ENCODE peak calls at places on chromosomes 11 and 22, in ten cellular contexts. E is H9; D is brain microvascular endothelial cell; K is colonic mucosa; U is CD4-positive, CD25-positive, alpha-beta regulatory T cell; P is body of pancreas; A is A549; J is ascending aorta; O is sigmoid colon; X is mammary epithelial cell. C is an unnamed sample.

GRCh38 chr22:21837184-21837979 is 30.1 kb downstream of the MAPK1 start:
- DNase-seq in E (no peak), D (peak), K (no peak), U (no peak), P (no peak), A (peak), J (no peak), O (no peak), X (peak), C (peak)

GRCh38 chr11:12182650-12183511 is 72.5 kb downstream of the MICAL2 start:
- DNase-seq in E (no peak), D (peak), K (no peak), U (no peak), P (no peak), A (peak), J (no peak), O (no peak), X (peak), C (peak)

GRCh38 chr22:27105142-27106025 is 448.0 kb downstream of the MIAT start:
- DNase-seq in E (no peak), D (peak), K (peak), U (no peak), P (no peak), A (no peak), J (peak), O (peak), X (no peak), C (no peak)

GRCh38 chr22:28442951-28443876 is 236.4 kb downstream of the TTC28 start:
- DNase-seq in E (peak), D (peak), K (peak), U (peak), P (peak), A (no peak), J (no peak), O (peak), X (peak), C (no peak)

GRCh38 chr22:40203568-40203967 is 25.8 kb downstream of the TNRC6B start:
- DNase-seq in E (no peak), D (no peak), K (no peak), U (peak), P (no peak), A (no peak), J (no peak), O (no peak), X (no peak), C (peak)

GRCh38 chr11:73195191-73196007 is 22.7 kb upstream of the P2RY2 start:
- DNase-seq in E (no peak), D (peak), K (peak), U (no peak), P (no peak), A (peak), J (no peak), O (peak), X (peak), C (peak)

GRCh38 chr11:44963071-44963575 is 12.4 kb upstream of the TP53I11 start:
- DNase-seq in E (no peak), D (no peak), K (no peak), U (no peak), P (no peak), A (no peak), J (no peak), O (no peak), X (no peak), C (no peak)

GRCh38 chr22:32904044-32904443 is 102.5 kb downstream of the TIMP3 start:
- DNase-seq in E (peak), D (peak), K (peak), U (no peak), P (peak), A (peak), J (no peak), O (peak), X (peak), C (peak)

GRCh38 chr22:48501231-48501750 is 1326.4 kb downstream of the BRD1 start:
- DNase-seq in E (no peak), D (no peak), K (no peak), U (no peak), P (no peak), A (no peak), J (no peak), O (no peak), X (no peak), C (no peak)

GRCh38 chr11:46298699-46299424 is 21.4 kb downstream of the CREB3L1 start:
- DNase-seq in E (no peak), D (peak), K (no peak), U (no peak), P (no peak), A (peak), J (no peak), O (no peak), X (peak), C (no peak)

GRCh38 chr11:14636119-14636518 is 7.5 kb upstream of the PDE3B start:
- DNase-seq in E (no peak), D (no peak), K (no peak), U (no peak), P (no peak), A (no peak), J (no peak), O (no peak), X (no peak), C (no peak)

GRCh38 chr22:50178471-50178864 is 7.2 kb upstream of the TRABD start:
- DNase-seq in E (no peak), D (no peak), K (no peak), U (no peak), P (no peak), A (no peak), J (no peak), O (peak), X (no peak), C (no peak)

GRCh38 chr11:64638017-64638664 is 47.1 kb downstream of the SLC22A12 start:
- DNase-seq in E (peak), D (no peak), K (peak), U (no peak), P (no peak), A (no peak), J (no peak), O (peak), X (no peak), C (no peak)

GRCh38 chr11:33869511-33870422 is 22.1 kb downstream of the LMO2 start:
- DNase-seq in E (peak), D (no peak), K (peak), U (no peak), P (peak), A (peak), J (no peak), O (no peak), X (peak), C (peak)

GRCh38 chr22:50341977-50342650 is 1.0 kb upstream of the PPP6R2 start:
- DNase-seq in E (peak), D (peak), K (peak), U (peak), P (peak), A (peak), J (no peak), O (peak), X (peak), C (peak)

GRCh38 chr11:70742553-70743291 is 344.4 kb downstream of the CTTN start:
- DNase-seq in E (peak), D (no peak), K (no peak), U (no peak), P (peak), A (no peak), J (no peak), O (no peak), X (no peak), C (no peak)

GRCh38 chr11:86688398-86689179 is 16.2 kb upstream of the ME3 start:
- DNase-seq in E (no peak), D (peak), K (no peak), U (no peak), P (no peak), A (peak), J (peak), O (no peak), X (no peak), C (no peak)

GRCh38 chr11:122791836-122792235 is 46.5 kb upstream of the CRTAM start:
- DNase-seq in E (no peak), D (peak), K (no peak), U (no peak), P (no peak), A (no peak), J (no peak), O (no peak), X (no peak), C (no peak)

GRCh38 chr11:122789916-122790315 is 48.4 kb upstream of the CRTAM start:
- DNase-seq in E (no peak), D (no peak), K (no peak), U (no peak), P (no peak), A (no peak), J (no peak), O (no peak), X (no peak), C (no peak)

GRCh38 chr11:122788781-122789535 is 49.3 kb upstream of the CRTAM start:
- DNase-seq in E (no peak), D (no peak), K (no peak), U (no peak), P (no peak), A (no peak), J (no peak), O (no peak), X (no peak), C (no peak)

GRCh38 chr11:122793500-122793899 is 44.8 kb upstream of the CRTAM start:
- DNase-seq in E (no peak), D (no peak), K (no peak), U (no peak), P (no peak), A (no peak), J (no peak), O (no peak), X (no peak), C (no peak)

DNA sequence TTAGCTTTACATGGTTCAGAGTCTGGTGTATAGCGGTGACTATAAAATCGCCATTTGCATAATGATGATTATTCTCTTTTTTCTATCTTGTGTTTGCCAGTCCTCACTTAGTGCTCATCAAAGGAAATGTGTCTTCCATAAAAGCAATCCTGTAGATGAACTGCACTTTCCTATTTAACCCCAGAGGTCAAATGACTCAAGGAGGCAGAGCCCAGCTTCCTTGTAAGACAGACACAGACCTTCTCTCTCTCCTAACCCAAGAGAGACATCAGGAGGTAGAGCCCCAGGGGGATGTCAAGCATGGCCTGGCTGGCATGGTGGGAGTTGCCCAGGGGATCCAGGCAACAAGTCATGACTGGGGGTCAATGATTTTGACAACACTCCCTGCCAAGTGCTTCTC is 46.9 kb upstream of the CRTAM start:
- DNase-seq in E (no peak), D (no peak), K (no peak), U (no peak), P (no peak), A (no peak), J (no peak), O (no peak), X (no peak), C (no peak)
- H3K27ac ChIP-seq in E (no peak), D (peak), K (no peak), U (no peak), P (no peak), A (peak), J (no peak), O (no peak), X (no peak), C (no peak)

DNA sequence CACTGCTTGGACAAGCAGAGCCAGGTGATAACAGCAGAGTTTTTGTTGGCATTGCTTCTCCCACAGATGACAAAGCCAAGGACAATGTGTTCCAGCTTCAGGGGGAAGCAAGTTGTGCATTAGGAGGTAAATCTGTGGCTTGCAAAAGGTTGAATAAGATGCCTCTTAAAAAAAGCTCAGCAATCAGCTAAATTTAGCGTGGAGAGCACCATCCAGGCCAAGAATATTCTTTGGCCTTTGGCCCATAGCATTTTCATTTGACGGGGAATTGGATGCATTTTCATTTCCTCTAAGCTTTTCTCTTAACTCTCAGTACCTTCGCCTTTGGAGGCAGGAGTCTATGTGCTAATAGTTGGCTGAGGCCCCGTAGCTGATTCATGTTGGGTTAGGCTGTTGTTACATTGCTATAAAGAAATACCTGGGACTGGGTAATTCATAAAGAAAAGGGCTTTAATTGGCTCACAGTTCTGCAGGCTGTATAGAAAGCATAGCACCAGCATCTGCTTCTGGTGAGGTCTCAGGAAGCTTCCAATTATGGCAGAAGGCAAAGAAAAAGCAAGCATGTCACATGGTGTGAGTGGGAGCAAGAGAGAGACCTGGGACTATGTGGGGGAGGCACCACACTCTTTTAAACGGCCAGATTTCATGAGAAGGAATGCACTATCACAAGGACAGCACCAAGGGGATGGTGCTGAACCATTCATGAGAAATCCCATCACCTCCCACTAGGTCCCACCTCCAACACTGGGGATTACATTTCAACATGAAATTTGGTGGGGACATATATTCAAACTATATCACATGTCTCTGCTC is 350.1 kb upstream of the C11orf87 start:
- DNase-seq in E (no peak), D (no peak), K (no peak), U (no peak), P (peak), A (no peak), J (no peak), O (no peak), X (peak), C (peak)
- H3K27ac ChIP-seq in E (no peak), D (no peak), K (no peak), U (no peak), P (no peak), A (no peak), J (peak), O (no peak), X (no peak), C (peak)

GRCh38 chr11:129041611-129042018 is 98.9 kb upstream of the TP53AIP1 start:
- DNase-seq in E (no peak), D (no peak), K (no peak), U (no peak), P (no peak), A (no peak), J (no peak), O (no peak), X (no peak), C (no peak)
- H3K27ac ChIP-seq in E (no peak), D (no peak), K (no peak), U (no peak), P (no peak), A (no peak), J (no peak), O (no peak), X (no peak), C (no peak)

GRCh38 chr22:30292069-30292970 is 3.0 kb upstream of the CASTOR1 start:
- DNase-seq in E (no peak), D (no peak), K (no peak), U (no peak), P (no peak), A (no peak), J (no peak), O (no peak), X (no peak), C (no peak)
- H3K27ac ChIP-seq in E (no peak), D (no peak), K (no peak), U (no peak), P (peak), A (no peak), J (peak), O (peak), X (no peak), C (no peak)

GRCh38 chr11:88464528-88464927 is 127.0 kb upstream of the CTSC start:
- DNase-seq in E (no peak), D (no peak), K (no peak), U (no peak), P (no peak), A (no peak), J (no peak), O (no peak), X (no peak), C (no peak)

GRCh38 chr11:88474655-88475054 is 137.1 kb upstream of the CTSC start:
- DNase-seq in E (no peak), D (no peak), K (no peak), U (no peak), P (no peak), A (no peak), J (no peak), O (no peak), X (no peak), C (no peak)

DNA sequence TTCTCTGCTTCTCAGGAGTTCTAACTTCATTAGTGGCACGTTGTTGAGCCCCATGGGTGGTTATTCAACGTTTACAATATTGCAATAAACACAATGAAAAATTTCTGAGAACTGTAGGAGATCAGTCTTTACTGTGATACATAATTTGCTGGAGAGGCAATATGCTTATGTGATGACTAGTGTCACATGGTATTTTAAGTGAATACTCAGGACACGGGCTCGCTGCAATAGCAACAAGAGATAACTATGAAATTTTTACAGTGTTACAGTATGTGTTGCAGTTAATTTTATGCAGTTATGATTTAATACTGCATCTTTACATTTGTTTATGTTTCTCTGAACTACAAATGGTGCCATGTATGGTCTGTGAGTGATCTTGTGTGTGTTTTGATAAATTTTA is 132.3 kb upstream of the CTSC start:
- DNase-seq in E (no peak), D (no peak), K (no peak), U (no peak), P (no peak), A (no peak), J (no peak), O (no peak), X (no peak), C (no peak)
- H3K27ac ChIP-seq in E (no peak), D (no peak), K (no peak), U (no peak), P (no peak), A (no peak), J (no peak), O (no peak), X (no peak), C (no peak)

DNA sequence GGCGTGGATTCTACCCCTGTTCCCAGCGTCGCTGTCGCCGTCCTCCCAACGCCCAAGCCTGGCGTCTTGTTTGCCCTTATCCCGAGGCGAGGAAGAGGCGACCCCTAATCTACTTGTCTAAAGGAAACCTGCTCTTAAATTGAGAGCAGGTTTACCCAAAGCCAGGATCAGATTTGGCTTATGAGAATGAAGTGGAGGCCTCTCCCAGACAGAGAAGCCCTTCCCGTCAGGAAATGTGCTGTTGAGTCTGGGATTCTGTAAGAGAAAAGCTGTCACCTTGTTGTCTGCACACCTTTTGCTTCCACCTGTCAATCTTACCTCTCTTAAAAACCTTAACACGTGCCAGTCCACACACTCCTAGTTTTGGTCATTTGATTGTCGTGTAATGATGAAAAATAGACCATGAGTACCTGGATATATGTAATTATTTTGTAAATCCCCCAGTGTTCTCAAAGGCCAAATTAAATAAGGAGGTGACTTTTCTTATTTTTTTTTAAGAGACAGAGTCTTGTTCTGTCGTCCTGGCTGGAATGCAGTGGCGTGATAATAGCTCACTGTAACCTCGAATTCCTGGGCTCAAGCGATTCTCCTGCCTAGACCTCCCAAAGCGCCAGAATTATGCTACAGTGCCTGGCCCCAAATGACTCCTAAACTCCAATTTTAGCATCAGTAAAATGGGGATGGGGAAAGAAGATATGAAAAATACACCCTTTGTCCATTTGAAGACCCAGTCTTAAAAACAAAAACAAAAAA is 627 bp downstream of the GTF2H1 start:
- DNase-seq in E (no peak), D (no peak), K (no peak), U (no peak), P (no peak), A (peak), J (no peak), O (no peak), X (no peak), C (no peak)
- H3K27ac ChIP-seq in E (peak), D (peak), K (peak), U (peak), P (peak), A (peak), J (peak), O (peak), X (peak), C (peak)

GRCh38 chr22:38756631-38757463 is 1.0 kb upstream of the SUN2 start:
- DNase-seq in E (no peak), D (no peak), K (peak), U (peak), P (peak), A (no peak), J (no peak), O (no peak), X (no peak), C (no peak)
- H3K27ac ChIP-seq in E (no peak), D (no peak), K (peak), U (peak), P (peak), A (peak), J (peak), O (peak), X (peak), C (no peak)

DNA sequence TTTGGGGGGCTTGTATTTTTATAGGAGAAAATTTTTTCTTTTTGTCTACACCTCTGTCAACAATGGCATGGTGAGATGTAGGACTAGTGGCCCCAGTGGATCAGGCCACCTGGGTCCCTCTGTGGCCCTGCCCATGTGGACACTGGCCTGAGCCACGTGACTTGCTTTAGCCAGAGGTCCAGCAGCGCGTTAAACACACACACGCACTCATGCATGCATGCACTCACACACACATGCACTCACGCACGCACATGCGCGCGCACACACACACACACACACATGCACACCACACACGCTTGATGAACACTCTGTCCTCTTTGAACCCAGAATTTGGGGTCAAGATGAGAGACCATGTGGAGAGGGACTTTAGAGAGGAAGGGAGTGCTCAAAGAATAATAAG is 59.4 kb upstream of the NUP50 start:
- DNase-seq in E (no peak), D (no peak), K (no peak), U (no peak), P (no peak), A (no peak), J (no peak), O (no peak), X (no peak), C (no peak)
- H3K27ac ChIP-seq in E (no peak), D (no peak), K (no peak), U (no peak), P (no peak), A (no peak), J (no peak), O (no peak), X (no peak), C (no peak)

GRCh38 chr11:96149743-96150555 is 193.0 kb downstream of the MAML2 start:
- DNase-seq in E (no peak), D (peak), K (no peak), U (no peak), P (no peak), A (peak), J (no peak), O (no peak), X (peak), C (no peak)
- H3K27ac ChIP-seq in E (no peak), D (peak), K (no peak), U (no peak), P (no peak), A (peak), J (no peak), O (no peak), X (peak), C (no peak)

GRCh38 chr11:10683429-10683828 is 10.1 kb downstream of the IRAG1 start:
- DNase-seq in E (no peak), D (no peak), K (no peak), U (no peak), P (no peak), A (no peak), J (no peak), O (no peak), X (no peak), C (no peak)
- H3K27ac ChIP-seq in E (no peak), D (no peak), K (no peak), U (no peak), P (no peak), A (no peak), J (peak), O (peak), X (no peak), C (no peak)